ENCODE peak calls at places on chromosomes 16 and 17, in six cellular contexts. X is T-helper 1 cell; C is activated CD8-positive, alpha-beta T cell treated with anti-CD3 and anti-CD28 coated beads, Interleukin-2, amount 10 ng/mL, durations not matched to agents 7 days and 5 days; T is BJ; L is HCEC 1CT; E is NCI-H1092. Q is an unnamed sample.

GRCh38 chr16:77171750-77172635 is 19.0 kb upstream of the MON1B start:
- DNase-seq in X (no peak), C (peak; percentile 56), T (no peak), L (no peak), E (peak; percentile 65), Q (no peak)

GRCh38 chr17:81527591-81528383 is at the start of gene FSCN2:
- DNase-seq in X (no peak), C (no peak), T (no peak), L (no peak), E (peak; percentile 60), Q (no peak)

GRCh38 chr17:47229535-47230443 is 20.6 kb downstream of the MYL4 start:
- DNase-seq in X (peak; percentile 37), C (peak; percentile 83), T (peak; percentile 64), L (peak; percentile 94), E (peak; percentile 77), Q (peak; percentile 50)

GRCh38 chr16:11546522-11547485 is 39.9 kb downstream of the LITAF start:
- DNase-seq in X (no peak), C (no peak), T (peak; percentile 35), L (peak; percentile 33), E (no peak), Q (no peak)

GRCh38 chr16:1265826-1266225 is 10.0 kb downstream of the TPSD1 start:
- DNase-seq in X (no peak), C (no peak), T (no peak), L (no peak), E (no peak), Q (no peak)

GRCh38 chr17:79188048-79188447 is 113.4 kb downstream of the ENGASE start:
- DNase-seq in X (no peak), C (no peak), T (no peak), L (no peak), E (peak; percentile 10), Q (no peak)

GRCh38 chr17:4607773-4608187 is 23.5 kb downstream of the SMTNL2 start:
- DNase-seq in X (no peak), C (no peak), T (no peak), L (no peak), E (no peak), Q (peak; percentile 26)

GRCh38 chr17:78965369-78965982 is 14.2 kb downstream of the LGALS3BP start:
- DNase-seq in X (no peak), C (no peak), T (no peak), L (no peak), E (no peak), Q (no peak)

GRCh38 chr17:41406205-41406604 is 8.8 kb upstream of the KRT31 start:
- DNase-seq in X (no peak), C (no peak), T (no peak), L (no peak), E (no peak), Q (no peak)

GRCh38 chr17:1375615-1376014 is 24.4 kb downstream of the YWHAE start:
- DNase-seq in X (no peak), C (no peak), T (no peak), L (no peak), E (no peak), Q (no peak)

GRCh38 chr16:2816751-2817495 is at the start of gene PRSS21:
- DNase-seq in X (peak; percentile 17), C (peak; percentile 38), T (no peak), L (no peak), E (no peak), Q (no peak)

GRCh38 chr17:4033751-4034251 is 69.6 kb upstream of the ATP2A3 start:
- DNase-seq in X (no peak), C (no peak), T (no peak), L (no peak), E (no peak), Q (no peak)

GRCh38 chr16:68345351-68345810 is 34.6 kb downstream of the PRMT7 start:
- DNase-seq in X (no peak), C (peak; percentile 79), T (no peak), L (no peak), E (no peak), Q (no peak)

GRCh38 chr16:70156207-70156978 is 17.2 kb upstream of the CLEC18C start:
- DNase-seq in X (no peak), C (no peak), T (no peak), L (no peak), E (no peak), Q (no peak)

GRCh38 chr16:22762486-22762885 is 51.5 kb upstream of the HS3ST2 start:
- DNase-seq in X (no peak), C (no peak), T (no peak), L (no peak), E (no peak), Q (no peak)

GRCh38 chr17:47414612-47415011 is 90.9 kb downstream of the EFCAB13 start:
- DNase-seq in X (no peak), C (no peak), T (no peak), L (no peak), E (no peak), Q (no peak)

GRCh38 chr17:652310-652709 is 62.3 kb downstream of the VPS53 start:
- DNase-seq in X (no peak), C (no peak), T (no peak), L (no peak), E (no peak), Q (no peak)

GRCh38 chr16:86692476-86692875 is 114.1 kb downstream of the FOXL1 start:
- DNase-seq in X (no peak), C (no peak), T (no peak), L (no peak), E (no peak), Q (no peak)

GRCh38 chr17:29140051-29140582 is 40.1 kb downstream of the MYO18A start:
- DNase-seq in X (peak; percentile 61), C (peak; percentile 95), T (no peak), L (peak; percentile 80), E (no peak), Q (no peak)

GRCh38 chr17:75475144-75475835 is 18.9 kb downstream of the TMEM94 start:
- DNase-seq in X (no peak), C (no peak), T (no peak), L (no peak), E (no peak), Q (no peak)

GRCh38 chr16:57892447-57893096 is 78.4 kb downstream of the CNGB1 start:
- DNase-seq in X (no peak), C (no peak), T (no peak), L (no peak), E (no peak), Q (no peak)

GRCh38 chr17:17511971-17512858 is 16.0 kb upstream of the RASD1 start:
- DNase-seq in X (no peak), C (no peak), T (peak; percentile 76), L (peak; percentile 76), E (no peak), Q (no peak)

GRCh38 chr16:11679250-11679649 is 11.0 kb downstream of the SNN start:
- DNase-seq in X (no peak), C (no peak), T (no peak), L (no peak), E (no peak), Q (no peak)

GRCh38 chr17:5804226-5804625 is 219.9 kb upstream of the NLRP1 start:
- DNase-seq in X (no peak), C (no peak), T (no peak), L (no peak), E (no peak), Q (no peak)

GRCh38 chr16:58460219-58460610 is 39.7 kb upstream of the NDRG4 start:
- DNase-seq in X (no peak), C (no peak), T (no peak), L (no peak), E (no peak), Q (no peak)

GRCh38 chr16:27929818-27930217 is 133.7 kb downstream of the GSG1L start:
- DNase-seq in X (no peak), C (no peak), T (no peak), L (no peak), E (no peak), Q (no peak)

GRCh38 chr17:51673066-51673465 is 412.7 kb downstream of the UTP18 start:
- DNase-seq in X (no peak), C (no peak), T (no peak), L (no peak), E (no peak), Q (no peak)

GRCh38 chr17:58121925-58122324 is 26.3 kb upstream of the OR4D1 start:
- DNase-seq in X (peak; percentile 18), C (peak; percentile 58), T (no peak), L (peak; percentile 49), E (peak; percentile 3), Q (no peak)

GRCh38 chr17:61946359-61946758 is 18.6 kb upstream of the INTS2 start:
- DNase-seq in X (no peak), C (no peak), T (no peak), L (no peak), E (no peak), Q (no peak)

Q was measured in SK-N-MC.